ENCODE peak calls at places on chromosomes 3 and 15, in ten cellular contexts. One of them, this sample, is unnamed. For H3K36me3, the result is how much of the 10 kb centered on the place peaks cover.

GRCh38 chr15:77846360-77846759 is 213.6 kb upstream of the LINGO1 start:
- DNase-seq in heart left ventricle: no peak
- DNase-seq in transverse colon: no peak
- DNase-seq in GM06990: no peak
- DNase-seq in GM23248: peak
- DNase-seq in HCT116: no peak
- DNase-seq in thyroid gland: no peak
- DNase-seq in right atrium auricular region: no peak
- DNase-seq in mucosa of descending colon: no peak
- DNase-seq in lower lobe of right lung: no peak
- DNase-seq in this sample: no peak

GRCh38 chr3:74633021-74633420 is 18.6 kb upstream of the CNTN3 start:
- DNase-seq in GM23248: peak
- DNase-seq in lower lobe of right lung: no peak
- DNase-seq in mucosa of descending colon: no peak
- DNase-seq in GM06990: no peak
- DNase-seq in heart left ventricle: no peak
- DNase-seq in transverse colon: no peak
- DNase-seq in right atrium auricular region: no peak
- DNase-seq in HCT116: no peak
- DNase-seq in thyroid gland: no peak
- DNase-seq in this sample: no peak

GRCh38 chr3:45125550-45126026 is 20.6 kb downstream of the CDCP1 start:
- DNase-seq in GM23248: no peak
- DNase-seq in thyroid gland: peak
- DNase-seq in lower lobe of right lung: peak
- DNase-seq in right atrium auricular region: no peak
- DNase-seq in GM06990: no peak
- DNase-seq in transverse colon: peak
- DNase-seq in heart left ventricle: peak
- DNase-seq in mucosa of descending colon: peak
- DNase-seq in HCT116: peak
- DNase-seq in this sample: no peak

GRCh38 chr3:39639344-39640236 is 169.8 kb upstream of the MYRIP start:
- DNase-seq in GM23248: peak
- DNase-seq in mucosa of descending colon: no peak
- DNase-seq in heart left ventricle: no peak
- DNase-seq in thyroid gland: no peak
- DNase-seq in GM06990: no peak
- DNase-seq in right atrium auricular region: peak
- DNase-seq in lower lobe of right lung: no peak
- DNase-seq in HCT116: peak
- DNase-seq in transverse colon: no peak
- DNase-seq in this sample: no peak

GRCh38 chr3:95460274-95460673 is 1354.1 kb upstream of the EPHA6 start:
- DNase-seq in heart left ventricle: peak
- DNase-seq in GM06990: no peak
- DNase-seq in transverse colon: no peak
- DNase-seq in thyroid gland: no peak
- DNase-seq in mucosa of descending colon: no peak
- DNase-seq in right atrium auricular region: no peak
- DNase-seq in lower lobe of right lung: no peak
- DNase-seq in GM23248: no peak
- DNase-seq in HCT116: no peak
- DNase-seq in this sample: no peak

GRCh38 chr15:88433046-88433685 is 34.0 kb downstream of the MRPL46 start:
- DNase-seq in right atrium auricular region: no peak
- DNase-seq in transverse colon: no peak
- DNase-seq in GM23248: no peak
- DNase-seq in heart left ventricle: no peak
- DNase-seq in GM06990: no peak
- DNase-seq in HCT116: no peak
- DNase-seq in thyroid gland: no peak
- DNase-seq in lower lobe of right lung: no peak
- DNase-seq in mucosa of descending colon: no peak
- DNase-seq in this sample: no peak

GRCh38 chr15:79091204-79091867 is 756 bp upstream of the RASGRF1 start:
- DNase-seq in right atrium auricular region: no peak
- DNase-seq in transverse colon: no peak
- DNase-seq in mucosa of descending colon: no peak
- DNase-seq in thyroid gland: no peak
- DNase-seq in GM23248: peak
- DNase-seq in GM06990: peak
- DNase-seq in lower lobe of right lung: no peak
- DNase-seq in HCT116: no peak
- DNase-seq in heart left ventricle: no peak
- DNase-seq in this sample: no peak

GRCh38 chr3:53493618-53493996 is 804 bp upstream of the CACNA1D start:
- DNase-seq in HCT116: no peak
- DNase-seq in transverse colon: no peak
- DNase-seq in GM23248: no peak
- DNase-seq in GM06990: no peak
- DNase-seq in thyroid gland: no peak
- DNase-seq in right atrium auricular region: no peak
- DNase-seq in lower lobe of right lung: no peak
- DNase-seq in heart left ventricle: no peak
- DNase-seq in mucosa of descending colon: peak
- DNase-seq in this sample: no peak

GRCh38 chr3:56851966-56852884 is 50.5 kb upstream of the ARHGEF3 start:
- DNase-seq in GM06990: no peak
- DNase-seq in mucosa of descending colon: no peak
- DNase-seq in right atrium auricular region: no peak
- DNase-seq in GM23248: no peak
- DNase-seq in transverse colon: no peak
- DNase-seq in lower lobe of right lung: no peak
- DNase-seq in heart left ventricle: no peak
- DNase-seq in HCT116: no peak
- DNase-seq in thyroid gland: no peak
- DNase-seq in this sample: no peak

GRCh38 chr3:40996382-40996781 is 202.9 kb upstream of the CTNNB1 start:
- DNase-seq in mucosa of descending colon: no peak
- DNase-seq in thyroid gland: no peak
- DNase-seq in right atrium auricular region: no peak
- DNase-seq in GM23248: no peak
- DNase-seq in GM06990: no peak
- DNase-seq in HCT116: no peak
- DNase-seq in transverse colon: no peak
- DNase-seq in heart left ventricle: peak
- DNase-seq in lower lobe of right lung: no peak
- DNase-seq in this sample: no peak

GRCh38 chr3:72767927-72768880 is 80.0 kb downstream of the SHQ1 start:
- DNase-seq in transverse colon: no peak
- DNase-seq in GM23248: no peak
- DNase-seq in lower lobe of right lung: no peak
- DNase-seq in heart left ventricle: no peak
- DNase-seq in thyroid gland: no peak
- DNase-seq in mucosa of descending colon: no peak
- DNase-seq in GM06990: no peak
- DNase-seq in HCT116: no peak
- DNase-seq in right atrium auricular region: no peak
- DNase-seq in this sample: no peak

GRCh38 chr3:46971742-46972141 is 4.8 kb downstream of the CCDC12 start:
- DNase-seq in heart left ventricle: no peak
- DNase-seq in GM23248: no peak
- DNase-seq in HCT116: no peak
- DNase-seq in thyroid gland: no peak
- DNase-seq in mucosa of descending colon: no peak
- DNase-seq in GM06990: no peak
- DNase-seq in right atrium auricular region: no peak
- DNase-seq in transverse colon: no peak
- DNase-seq in lower lobe of right lung: no peak
- DNase-seq in this sample: no peak
- H3K36me3 ChIP-seq in heart left ventricle: under half
- H3K36me3 ChIP-seq in GM23248: under half
- H3K36me3 ChIP-seq in HCT116: under half
- H3K36me3 ChIP-seq in thyroid gland: under half
- H3K36me3 ChIP-seq in mucosa of descending colon: under half
- H3K36me3 ChIP-seq in GM06990: under half
- H3K36me3 ChIP-seq in right atrium auricular region: under half
- H3K36me3 ChIP-seq in transverse colon: under half
- H3K36me3 ChIP-seq in lower lobe of right lung: under half
- H3K36me3 ChIP-seq in this sample: under half

GRCh38 chr3:194304186-194304917 is 46.8 kb downstream of the CPN2 start:
- DNase-seq in lower lobe of right lung: no peak
- DNase-seq in GM23248: no peak
- DNase-seq in mucosa of descending colon: no peak
- DNase-seq in GM06990: no peak
- DNase-seq in HCT116: no peak
- DNase-seq in transverse colon: no peak
- DNase-seq in heart left ventricle: no peak
- DNase-seq in right atrium auricular region: no peak
- DNase-seq in thyroid gland: peak
- DNase-seq in this sample: no peak

GRCh38 chr3:194306109-194306686 is 44.9 kb downstream of the CPN2 start:
- DNase-seq in GM06990: peak
- DNase-seq in thyroid gland: no peak
- DNase-seq in lower lobe of right lung: no peak
- DNase-seq in right atrium auricular region: no peak
- DNase-seq in GM23248: no peak
- DNase-seq in transverse colon: no peak
- DNase-seq in mucosa of descending colon: no peak
- DNase-seq in HCT116: no peak
- DNase-seq in heart left ventricle: no peak
- DNase-seq in this sample: no peak

GRCh38 chr3:194305356-194306108 is 45.6 kb downstream of the CPN2 start:
- DNase-seq in transverse colon: no peak
- DNase-seq in GM23248: no peak
- DNase-seq in heart left ventricle: no peak
- DNase-seq in thyroid gland: no peak
- DNase-seq in mucosa of descending colon: no peak
- DNase-seq in lower lobe of right lung: no peak
- DNase-seq in right atrium auricular region: no peak
- DNase-seq in HCT116: no peak
- DNase-seq in GM06990: no peak
- DNase-seq in this sample: no peak

GRCh38 chr3:194301730-194302129 is 49.4 kb downstream of the CPN2 start:
- DNase-seq in right atrium auricular region: no peak
- DNase-seq in thyroid gland: no peak
- DNase-seq in mucosa of descending colon: no peak
- DNase-seq in GM06990: no peak
- DNase-seq in heart left ventricle: no peak
- DNase-seq in HCT116: no peak
- DNase-seq in transverse colon: no peak
- DNase-seq in GM23248: no peak
- DNase-seq in lower lobe of right lung: no peak
- DNase-seq in this sample: no peak

GRCh38 chr3:194303749-194304148 is 47.4 kb downstream of the CPN2 start:
- DNase-seq in GM23248: no peak
- DNase-seq in right atrium auricular region: no peak
- DNase-seq in lower lobe of right lung: no peak
- DNase-seq in thyroid gland: no peak
- DNase-seq in transverse colon: no peak
- DNase-seq in GM06990: no peak
- DNase-seq in heart left ventricle: no peak
- DNase-seq in mucosa of descending colon: no peak
- DNase-seq in HCT116: no peak
- DNase-seq in this sample: no peak
- H3K36me3 ChIP-seq in GM23248: under half
- H3K36me3 ChIP-seq in right atrium auricular region: under half
- H3K36me3 ChIP-seq in lower lobe of right lung: under half
- H3K36me3 ChIP-seq in thyroid gland: under half
- H3K36me3 ChIP-seq in transverse colon: under half
- H3K36me3 ChIP-seq in GM06990: under half
- H3K36me3 ChIP-seq in heart left ventricle: under half
- H3K36me3 ChIP-seq in mucosa of descending colon: under half
- H3K36me3 ChIP-seq in HCT116: under half
- H3K36me3 ChIP-seq in this sample: under half

DNA sequence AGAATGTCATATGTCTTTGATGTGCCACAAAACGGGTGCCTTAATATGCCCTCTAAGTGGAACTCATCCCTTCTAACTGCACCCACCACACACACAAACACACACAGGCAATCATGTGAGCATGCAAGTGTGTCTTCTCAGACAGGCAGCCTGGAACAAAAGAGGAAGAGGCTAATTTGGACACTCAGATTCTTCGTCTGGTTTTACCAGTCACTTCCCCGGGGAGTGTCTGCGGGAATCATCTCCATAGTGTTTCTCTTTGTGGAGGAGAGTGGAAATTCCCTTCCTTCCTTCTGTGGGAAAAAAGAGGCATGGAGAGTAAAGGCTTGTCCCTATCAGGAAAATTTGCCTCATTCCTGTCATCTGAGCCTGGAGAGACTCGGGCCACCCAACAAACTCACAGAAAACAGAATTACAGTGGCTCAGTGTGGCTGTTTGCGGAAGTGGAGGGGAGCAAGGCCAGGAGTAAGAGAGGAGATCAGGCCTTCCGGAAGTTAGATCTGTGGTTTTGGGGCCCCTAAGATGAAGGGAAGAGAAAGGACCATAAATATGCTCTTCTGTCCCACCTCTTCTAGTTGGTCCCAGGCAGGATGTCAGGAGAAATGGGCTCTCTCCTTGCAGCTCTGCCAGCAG is 212.6 kb upstream of the SEMA6D start:
- DNase-seq in thyroid gland: no peak
- DNase-seq in heart left ventricle: no peak
- DNase-seq in transverse colon: no peak
- DNase-seq in GM23248: no peak
- DNase-seq in GM06990: no peak
- DNase-seq in right atrium auricular region: no peak
- DNase-seq in mucosa of descending colon: peak
- DNase-seq in lower lobe of right lung: peak
- DNase-seq in HCT116: no peak
- DNase-seq in this sample: no peak
- H3K36me3 ChIP-seq in thyroid gland: under half
- H3K36me3 ChIP-seq in heart left ventricle: under half
- H3K36me3 ChIP-seq in transverse colon: under half
- H3K36me3 ChIP-seq in GM23248: under half
- H3K36me3 ChIP-seq in GM06990: under half
- H3K36me3 ChIP-seq in right atrium auricular region: under half
- H3K36me3 ChIP-seq in mucosa of descending colon: under half
- H3K36me3 ChIP-seq in lower lobe of right lung: under half
- H3K36me3 ChIP-seq in HCT116: under half
- H3K36me3 ChIP-seq in this sample: under half

DNA sequence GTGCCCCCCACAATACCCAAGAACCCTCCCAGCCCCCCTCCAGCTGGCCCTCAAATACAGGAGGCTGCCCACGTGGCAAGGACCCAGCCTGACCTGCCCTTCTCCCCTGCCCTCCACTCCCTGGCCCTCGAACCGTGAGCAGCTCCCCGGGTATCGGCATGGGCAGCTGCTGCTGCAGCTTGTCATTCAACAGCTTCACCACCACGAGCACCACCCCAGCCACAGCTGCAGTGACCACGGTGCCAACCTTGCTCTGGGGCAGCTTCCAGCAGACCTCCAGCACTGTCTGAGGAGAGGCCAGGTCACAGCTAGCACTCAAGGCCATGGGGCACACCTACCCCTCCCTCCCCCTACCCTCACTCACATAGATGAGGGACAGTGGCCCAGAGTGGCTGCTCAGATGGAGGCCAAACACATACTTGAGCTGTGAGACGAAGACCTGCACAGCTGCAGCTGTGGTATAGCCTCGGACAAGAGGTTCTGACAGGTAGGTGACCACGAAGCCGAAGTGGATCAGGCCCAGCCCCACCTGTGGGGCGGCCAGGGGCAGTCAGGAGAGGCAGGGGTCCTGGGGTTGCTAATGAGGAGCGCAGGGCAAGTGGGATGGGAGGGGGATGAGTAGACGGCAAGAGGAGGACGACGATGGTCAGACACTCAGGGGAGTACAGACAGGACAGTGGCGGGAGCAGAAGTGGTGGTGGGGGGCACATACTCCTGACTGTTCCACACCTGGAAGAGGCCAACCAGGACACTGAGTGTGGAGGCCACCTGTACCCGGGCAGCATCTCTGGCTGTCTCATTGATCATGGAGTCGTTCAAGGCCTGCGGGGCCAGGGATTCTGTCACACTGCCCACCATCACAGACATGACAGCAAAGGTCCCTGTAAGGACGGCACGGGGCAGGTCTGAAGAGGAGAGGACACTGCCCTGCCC is 3.5 kb downstream of the SLC26A6 start:
- DNase-seq in lower lobe of right lung: no peak
- DNase-seq in GM06990: no peak
- DNase-seq in mucosa of descending colon: no peak
- DNase-seq in heart left ventricle: no peak
- DNase-seq in HCT116: no peak
- DNase-seq in GM23248: no peak
- DNase-seq in thyroid gland: no peak
- DNase-seq in transverse colon: no peak
- DNase-seq in right atrium auricular region: no peak
- DNase-seq in this sample: no peak
- H3K36me3 ChIP-seq in lower lobe of right lung: half or more
- H3K36me3 ChIP-seq in GM06990: under half
- H3K36me3 ChIP-seq in mucosa of descending colon: under half
- H3K36me3 ChIP-seq in heart left ventricle: under half
- H3K36me3 ChIP-seq in HCT116: under half
- H3K36me3 ChIP-seq in GM23248: under half
- H3K36me3 ChIP-seq in thyroid gland: under half
- H3K36me3 ChIP-seq in transverse colon: under half
- H3K36me3 ChIP-seq in right atrium auricular region: under half
- H3K36me3 ChIP-seq in this sample: under half

This sample was measured in vagina.